ENCODE peak calls at places on chromosomes 4 and X, in eight cellular contexts. C is left cardiac atrium, N is endothelial cell, I is AML-193, Z is Right ventricle myocardium inferior, S is mesothelial cell of epicardium, L is cardiac muscle cell, T is neural crest cell. G is an unnamed sample.
A peak's percentile ranks its signal among the peaks of the same experiment; 100 is the strongest.

GRCh38 chr4:77833158-77833724 is 14.1 kb upstream of the CNOT6L start:
- DNase-seq in C (no peak), N (no peak), I (no peak), Z (no peak), S (no peak), L (no peak), T (no peak), G (no peak)

GRCh38 chr4:119105605-119106004 is 30.0 kb upstream of the MYOZ2 start:
- DNase-seq in C (no peak), N (no peak), I (peak; percentile 37), Z (no peak), S (no peak), L (peak; percentile 30), T (no peak), G (no peak)

GRCh38 chrX:33840176-33840575 is 291.9 kb downstream of the FAM47A start:
- DNase-seq in C (no peak), N (peak; percentile 4), I (no peak), Z (no peak), S (no peak), L (no peak), T (no peak), G (no peak)

GRCh38 chrX:133538148-133538547 is 122.9 kb upstream of the GPC4 start:
- DNase-seq in C (no peak), N (no peak), I (no peak), Z (no peak), S (no peak), L (no peak), T (no peak), G (no peak)

GRCh38 chr4:4937926-4938325 is 78.5 kb downstream of the MSX1 start:
- DNase-seq in C (no peak), N (no peak), I (no peak), Z (no peak), S (no peak), L (no peak), T (no peak), G (no peak)

GRCh38 chrX:22234380-22234779 is 38.3 kb upstream of the CBLL2 start:
- DNase-seq in C (no peak), N (no peak), I (no peak), Z (no peak), S (no peak), L (no peak), T (no peak), G (no peak)

GRCh38 chr4:171785392-171785791 is 27.8 kb upstream of the GALNTL6 start:
- DNase-seq in C (no peak), N (no peak), I (no peak), Z (no peak), S (no peak), L (no peak), T (no peak), G (no peak)

GRCh38 chrX:151902813-151903591 is 9.7 kb upstream of the MAGEA4 start:
- DNase-seq in C (peak; percentile 37), N (peak; percentile 4), I (no peak), Z (no peak), S (no peak), L (peak; percentile 83), T (no peak), G (no peak)

GRCh38 chr4:164012396-164013027 is 518.0 kb downstream of the TMA16 start:
- DNase-seq in C (no peak), N (peak; percentile 58), I (no peak), Z (no peak), S (peak; percentile 46), L (no peak), T (peak; percentile 50), G (peak; percentile 75)

GRCh38 chr4:60134106-60134505 is 1066.0 kb upstream of the ADGRL3 start:
- DNase-seq in C (no peak), N (no peak), I (no peak), Z (no peak), S (no peak), L (no peak), T (no peak), G (no peak)

GRCh38 chrX:138519296-138519695 is 192.2 kb downstream of the FGF13 start:
- DNase-seq in C (no peak), N (peak; percentile 2), I (no peak), Z (no peak), S (no peak), L (no peak), T (no peak), G (no peak)

GRCh38 chrX:140034916-140035315 is 69.6 kb upstream of the CXorf66 start:
- DNase-seq in C (no peak), N (no peak), I (no peak), Z (no peak), S (no peak), L (peak; percentile 0), T (no peak), G (peak; percentile 54)

GRCh38 chr4:137082051-137082450 is 450.2 kb downstream of the PCDH18 start:
- DNase-seq in C (no peak), N (no peak), I (no peak), Z (no peak), S (no peak), L (no peak), T (no peak), G (no peak)

GRCh38 chrX:131841496-131842410 is 181.3 kb upstream of the STK26 start:
- DNase-seq in C (peak; percentile 30), N (no peak), I (peak; percentile 24), Z (no peak), S (peak; percentile 54), L (peak; percentile 63), T (peak; percentile 45), G (peak; percentile 68)

GRCh38 chrX:43661521-43662240 is 5.6 kb downstream of the MAOA start:
- DNase-seq in C (no peak), N (no peak), I (no peak), Z (no peak), S (no peak), L (peak; percentile 76), T (no peak), G (no peak)

GRCh38 chr4:7594013-7594412 is 159.3 kb upstream of the PSAPL1 start:
- DNase-seq in C (no peak), N (no peak), I (no peak), Z (peak; percentile 22), S (no peak), L (no peak), T (no peak), G (no peak)

GRCh38 chr4:38387348-38387747 is 276.7 kb upstream of the KLF3 start:
- DNase-seq in C (peak; percentile 83), N (no peak), I (no peak), Z (no peak), S (no peak), L (peak; percentile 97), T (no peak), G (no peak)

GRCh38 chrX:72274526-72274925 is 2.5 kb downstream of the RPS4X start:
- DNase-seq in C (no peak), N (no peak), I (no peak), Z (no peak), S (no peak), L (peak; percentile 36), T (no peak), G (no peak)

GRCh38 chr4:57344296-57344695 is 234.1 kb upstream of the IGFBP7 start:
- DNase-seq in C (no peak), N (no peak), I (no peak), Z (no peak), S (no peak), L (no peak), T (no peak), G (no peak)

GRCh38 chr4:156999175-156999517 is 27.5 kb upstream of the PDGFC start:
- DNase-seq in C (no peak), N (no peak), I (no peak), Z (no peak), S (peak; percentile 67), L (peak; percentile 99), T (no peak), G (peak; percentile 95)

GRCh38 chr4:41679991-41680390 is 68.5 kb downstream of the PHOX2B start:
- DNase-seq in C (no peak), N (no peak), I (no peak), Z (no peak), S (no peak), L (peak; percentile 26), T (no peak), G (no peak)

GRCh38 chr4:111649308-111649707 is 495.9 kb upstream of the FAM241A start:
- DNase-seq in C (no peak), N (no peak), I (no peak), Z (no peak), S (no peak), L (no peak), T (no peak), G (no peak)

GRCh38 chrX:102624105-102624504 is 24.8 kb downstream of the ARMCX5 start:
- DNase-seq in C (no peak), N (no peak), I (no peak), Z (no peak), S (no peak), L (peak; percentile 2), T (no peak), G (no peak)

GRCh38 chr4:154618708-154619315 is 6.4 kb upstream of the FGG start:
- DNase-seq in C (peak; percentile 53), N (peak; percentile 67), I (peak; percentile 38), Z (no peak), S (peak; percentile 41), L (peak; percentile 62), T (peak; percentile 48), G (peak; percentile 71)

GRCh38 chr4:8058031-8058479 is 100.6 kb downstream of the ABLIM2 start:
- DNase-seq in C (no peak), N (no peak), I (no peak), Z (peak; percentile 66), S (no peak), L (no peak), T (no peak), G (no peak)

G was measured in HAP-1.